ENCODE peak calls at places on chromosomes 13 and 19, in four cellular contexts. M is hepatocyte; B is Calu3; F is activated CD4-positive, alpha-beta T cell treated with anti-CD3 and anti-CD28 coated beads for 48 hours. Z is an unnamed sample.

GRCh38 chr19:5395996-5396939 is 55.7 kb upstream of the PTPRS start:
- DNase-seq in M (no peak), B (no peak), F (no peak), Z (no peak)

GRCh38 chr19:56120371-56121179 is 520 bp downstream of the ZNF787 start:
- DNase-seq in M (peak; percentile 89), B (peak; percentile 85), F (peak; percentile 83), Z (peak; percentile 92)

GRCh38 chr19:14248578-14249011 is 42.6 kb upstream of the ADGRL1 start:
- DNase-seq in M (peak; percentile 84), B (no peak), F (peak; percentile 55), Z (peak; percentile 11)

GRCh38 chr19:44808463-44809371 is at the start of gene BCAM:
- DNase-seq in M (peak; percentile 91), B (peak; percentile 74), F (no peak), Z (no peak)

GRCh38 chr19:37304190-37304883 is 66.6 kb upstream of the ZNF527 start:
- DNase-seq in M (peak; percentile 41), B (no peak), F (peak; percentile 32), Z (no peak)

GRCh38 chr19:31515931-31516330 is 166.7 kb upstream of the TSHZ3 start:
- DNase-seq in M (no peak), B (no peak), F (no peak), Z (no peak)

GRCh38 chr13:33541962-33542308 is 256.4 kb upstream of the STARD13 start:
- DNase-seq in M (no peak), B (no peak), F (no peak), Z (no peak)

GRCh38 chr19:1355974-1356865 is 27.5 kb upstream of the NDUFS7 start:
- DNase-seq in M (no peak), B (no peak), F (no peak), Z (peak; percentile 70)

GRCh38 chr19:38741670-38742069 is 2.6 kb downstream of the CAPN12 start:
- DNase-seq in M (no peak), B (no peak), F (no peak), Z (no peak)

GRCh38 chr19:12884926-12885748 is 1.9 kb downstream of the KLF1 start:
- DNase-seq in M (peak; percentile 91), B (peak; percentile 87), F (peak; percentile 97), Z (peak; percentile 93)

GRCh38 chr19:37725181-37725580 is 5.6 kb upstream of the ZNF607 start:
- DNase-seq in M (no peak), B (no peak), F (no peak), Z (no peak)

GRCh38 chr19:55549500-55550320 is 4.4 kb upstream of the SBK3 start:
- DNase-seq in M (peak; percentile 61), B (peak; percentile 56), F (no peak), Z (peak; percentile 21)

GRCh38 chr13:102291587-102292218 is 110.1 kb downstream of the FGF14 start:
- DNase-seq in M (peak; percentile 35), B (no peak), F (no peak), Z (no peak)

GRCh38 chr19:45814851-45815481 is at the start of gene RSPH6A:
- DNase-seq in M (no peak), B (no peak), F (no peak), Z (no peak)

GRCh38 chr13:113857531-113858195 is 6.2 kb downstream of the GAS6 start:
- DNase-seq in M (no peak), B (no peak), F (no peak), Z (no peak)

GRCh38 chr13:94387047-94387446 is 92.4 kb downstream of the DCT start:
- DNase-seq in M (no peak), B (no peak), F (no peak), Z (no peak)

GRCh38 chr13:104086759-104087158 is 1020.5 kb upstream of the SLC10A2 start:
- DNase-seq in M (no peak), B (no peak), F (no peak), Z (no peak)

GRCh38 chr19:46493236-46494114 is 2.2 kb downstream of the PNMA8B start:
- DNase-seq in M (no peak), B (no peak), F (peak; percentile 46), Z (no peak)

GRCh38 chr13:46687810-46688209 is 109.2 kb downstream of the ESD start:
- DNase-seq in M (peak; percentile 57), B (peak; percentile 35), F (peak; percentile 10), Z (peak; percentile 80)

GRCh38 chr19:1224047-1224825 is 13.6 kb downstream of the CBARP start:
- DNase-seq in M (no peak), B (no peak), F (no peak), Z (no peak)

GRCh38 chr13:66513728-66514127 is 716.4 kb downstream of the PCDH9 start:
- DNase-seq in M (no peak), B (no peak), F (no peak), Z (no peak)

GRCh38 chr19:11263726-11264125 is 1.4 kb upstream of the DOCK6 start:
- DNase-seq in M (no peak), B (no peak), F (no peak), Z (no peak)

GRCh38 chr19:33796164-33797100 is at the start of gene KCTD15:
- DNase-seq in M (peak; percentile 68), B (peak; percentile 54), F (peak; percentile 59), Z (no peak)

GRCh38 chr19:55641376-55642152 is 762 bp downstream of the ZNF580 start:
- DNase-seq in M (no peak), B (no peak), F (peak; percentile 39), Z (no peak)

GRCh38 chr19:10655457-10656312 is 1.5 kb downstream of the ILF3 start:
- DNase-seq in M (peak; percentile 45), B (peak; percentile 4), F (peak; percentile 32), Z (peak; percentile 42)

GRCh38 chr19:15368798-15369593 is 10.6 kb downstream of the AKAP8 start:
- DNase-seq in M (no peak), B (no peak), F (no peak), Z (no peak)

GRCh38 chr13:81406639-81407292 is 1065.8 kb upstream of the SPRY2 start:
- DNase-seq in M (no peak), B (peak; percentile 0), F (no peak), Z (no peak)

GRCh38 chr19:1901940-1902404 is 3.2 kb upstream of the ADAT3 start:
- DNase-seq in M (no peak), B (no peak), F (no peak), Z (no peak)

GRCh38 chr13:28117689-28118377 is 17.5 kb upstream of the FLT3 start:
- DNase-seq in M (no peak), B (no peak), F (no peak), Z (peak; percentile 45)

GRCh38 chr13:102970542-102970941 is 95.7 kb downstream of the SLC10A2 start:
- DNase-seq in M (no peak), B (no peak), F (no peak), Z (peak; percentile 29)

GRCh38 chr13:75871059-75871458 is 234.9 kb downstream of the LMO7 start:
- DNase-seq in M (no peak), B (no peak), F (no peak), Z (no peak)

GRCh38 chr13:35139591-35139990 is 197.5 kb downstream of the NBEA start:
- DNase-seq in M (no peak), B (no peak), F (no peak), Z (no peak)

GRCh38 chr19:2494084-2494446 is 18.1 kb downstream of the GADD45B start:
- DNase-seq in M (peak; percentile 49), B (no peak), F (no peak), Z (no peak)

Z was measured in small intestine.